ENCODE peak calls at places on chromosomes 12 and 14, in eight cellular contexts. G is AG10803; A is uterus; E is lung; N is heart right ventricle; Q is CD8-positive, alpha-beta T cell; X is SJSA1; T is epithelial cell of proximal tubule. Z is an unnamed sample.

GRCh38 chr12:104460041-104460757 is 3.5 kb downstream of the CHST11 start:
- DNase-seq in X (no peak), E (no peak), G (no peak), N (no peak), Q (no peak), A (no peak), T (no peak), Z (no peak)

GRCh38 chr14:98808494-98809407 is 463.2 kb downstream of the BCL11B start:
- DNase-seq in G (no peak), A (no peak), T (no peak), X (no peak), N (no peak), Q (no peak), E (no peak), Z (no peak)

GRCh38 chr14:102058931-102059330 is 27.9 kb downstream of the HSP90AA1 start:
- DNase-seq in T (no peak), Q (no peak), N (no peak), A (no peak), E (no peak), G (no peak), X (no peak), Z (no peak)

GRCh38 chr14:52124791-52125661 is 56.2 kb upstream of the NID2 start:
- DNase-seq in A (no peak), E (no peak), Q (no peak), X (peak), T (no peak), G (peak), N (peak), Z (peak)

GRCh38 chr14:44163946-44164345 is 343.1 kb downstream of the FSCB start:
- DNase-seq in G (no peak), Q (no peak), A (no peak), X (no peak), N (no peak), T (no peak), E (no peak), Z (no peak)

GRCh38 chr14:91368681-91369416 is 48.8 kb downstream of the CCDC88C start:
- DNase-seq in A (no peak), G (no peak), X (no peak), T (no peak), E (no peak), Q (no peak), N (no peak), Z (no peak)

GRCh38 chr12:53677612-53678133 is 1.8 kb upstream of the ATP5MC2 start:
- DNase-seq in X (no peak), G (peak), A (no peak), T (no peak), N (no peak), Q (no peak), E (no peak), Z (no peak)

GRCh38 chr12:5964913-5965900 is 20.1 kb upstream of the ANO2 start:
- DNase-seq in E (no peak), Q (no peak), N (no peak), A (no peak), X (no peak), T (no peak), G (no peak), Z (no peak)

GRCh38 chr12:49201595-49202295 is 12.9 kb upstream of the TUBA1A start:
- DNase-seq in A (peak), N (peak), T (no peak), E (no peak), X (no peak), Q (no peak), G (peak), Z (peak)

GRCh38 chr12:112381421-112381897 is 772 bp downstream of the HECTD4 start:
- DNase-seq in A (peak), Q (peak), E (no peak), T (no peak), N (peak), G (no peak), X (peak), Z (peak)

GRCh38 chr14:28831126-28831525 is 64.5 kb downstream of the FOXG1 start:
- DNase-seq in Q (no peak), E (no peak), A (no peak), T (no peak), N (no peak), G (no peak), X (no peak), Z (no peak)

GRCh38 chr14:99256483-99256874 is 15.5 kb downstream of the BCL11B start:
- DNase-seq in A (no peak), X (no peak), T (no peak), E (no peak), N (no peak), Q (no peak), G (no peak), Z (no peak)

GRCh38 chr12:49296836-49297694 is 2.1 kb downstream of the PRPH start:
- DNase-seq in E (peak), G (no peak), Q (no peak), A (no peak), T (no peak), N (no peak), X (peak), Z (peak)

GRCh38 chr14:40099316-40099715 is 667.1 kb upstream of the FBXO33 start:
- DNase-seq in A (no peak), T (no peak), X (no peak), Q (no peak), E (no peak), G (no peak), N (no peak), Z (no peak)

GRCh38 chr14:102209224-102209966 is 69.7 kb downstream of the WDR20 start:
- DNase-seq in N (no peak), E (no peak), A (no peak), G (peak), T (peak), Q (no peak), X (no peak), Z (no peak)

GRCh38 chr12:91562476-91562875 is 379.9 kb upstream of the DCN start:
- DNase-seq in X (no peak), Q (no peak), E (no peak), N (no peak), G (peak), A (no peak), T (no peak), Z (peak)

GRCh38 chr12:11906284-11906935 is 164.3 kb upstream of the BCL2L14 start:
- DNase-seq in Q (no peak), N (no peak), E (no peak), X (peak), G (peak), A (no peak), T (no peak), Z (peak)

GRCh38 chr12:38639625-38640024 is 265.8 kb downstream of the CPNE8 start:
- DNase-seq in G (no peak), A (no peak), X (no peak), Q (no peak), E (no peak), T (no peak), N (no peak), Z (no peak)

GRCh38 chr14:23364604-23365352 is at the start of gene EFS:
- DNase-seq in G (peak), A (peak), X (no peak), N (peak), T (no peak), Q (no peak), E (no peak), Z (peak)

GRCh38 chr14:23370221-23370620 is 2.4 kb upstream of the IL25 start:
- DNase-seq in G (no peak), Q (no peak), X (no peak), N (no peak), E (no peak), T (no peak), A (no peak), Z (no peak)

GRCh38 chr14:23364164-23364571 is 804 bp downstream of the EFS start:
- DNase-seq in Q (no peak), E (no peak), G (peak), X (no peak), T (no peak), A (peak), N (no peak), Z (peak)

GRCh38 chr14:23365353-23366162 is 586 bp upstream of the EFS start:
- DNase-seq in G (no peak), T (no peak), A (no peak), Q (no peak), N (no peak), E (no peak), X (no peak), Z (peak)

GRCh38 chr14:23366163-23366921 is 1.4 kb upstream of the EFS start:
- DNase-seq in N (peak), T (no peak), Q (no peak), E (peak), G (peak), X (no peak), A (peak), Z (peak)
- H3K4me3 ChIP-seq in N (peak), T (no peak), Q (no peak), E (peak), G (peak), X (no peak), A (peak), Z (peak)

DNA sequence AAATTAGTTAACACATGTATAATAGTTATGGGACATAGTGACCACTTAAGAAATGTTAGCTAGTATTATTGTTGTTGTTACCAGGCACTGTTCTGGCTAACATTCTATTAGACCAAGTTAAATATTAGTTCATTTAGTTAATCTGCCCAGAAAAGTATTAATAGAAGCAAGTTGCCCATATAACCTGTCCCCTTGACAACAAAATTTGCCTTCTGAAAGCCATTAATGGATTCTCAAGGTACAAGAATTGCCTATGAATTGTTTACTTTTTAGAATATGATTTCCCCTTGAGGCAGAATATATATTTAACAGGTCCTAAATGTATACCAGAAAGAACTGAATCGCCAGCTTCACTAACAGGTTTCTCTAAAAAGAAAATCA is 167.3 kb upstream of the TMCC3 start:
- DNase-seq in T (no peak), X (no peak), Q (no peak), A (no peak), G (no peak), N (no peak), E (no peak), Z (no peak)
- H3K4me3 ChIP-seq in T (no peak), X (no peak), Q (no peak), A (no peak), G (no peak), N (no peak), E (no peak), Z (no peak)

GRCh38 chr12:124607681-124608425 is 40.4 kb upstream of the NCOR2 start:
- DNase-seq in A (no peak), Q (no peak), X (peak), N (no peak), E (no peak), G (no peak), T (no peak), Z (no peak)
- H3K4me3 ChIP-seq in A (no peak), Q (no peak), X (no peak), N (no peak), E (no peak), G (no peak), T (no peak), Z (no peak)

GRCh38 chr12:68474467-68475204 is 136.1 kb upstream of the RAP1B start:
- DNase-seq in E (no peak), Q (no peak), N (no peak), X (no peak), A (no peak), G (no peak), T (no peak), Z (no peak)

GRCh38 chr12:68478516-68479260 is 132.0 kb upstream of the RAP1B start:
- DNase-seq in N (no peak), A (no peak), E (no peak), G (no peak), T (no peak), Q (no peak), X (no peak), Z (no peak)

GRCh38 chr12:68477906-68478305 is 132.8 kb upstream of the RAP1B start:
- DNase-seq in Q (no peak), N (no peak), E (no peak), A (no peak), X (no peak), T (no peak), G (no peak), Z (no peak)

GRCh38 chr12:68477256-68477655 is 133.4 kb upstream of the RAP1B start:
- DNase-seq in A (no peak), X (no peak), E (no peak), Q (no peak), T (no peak), N (no peak), G (peak), Z (no peak)

DNA sequence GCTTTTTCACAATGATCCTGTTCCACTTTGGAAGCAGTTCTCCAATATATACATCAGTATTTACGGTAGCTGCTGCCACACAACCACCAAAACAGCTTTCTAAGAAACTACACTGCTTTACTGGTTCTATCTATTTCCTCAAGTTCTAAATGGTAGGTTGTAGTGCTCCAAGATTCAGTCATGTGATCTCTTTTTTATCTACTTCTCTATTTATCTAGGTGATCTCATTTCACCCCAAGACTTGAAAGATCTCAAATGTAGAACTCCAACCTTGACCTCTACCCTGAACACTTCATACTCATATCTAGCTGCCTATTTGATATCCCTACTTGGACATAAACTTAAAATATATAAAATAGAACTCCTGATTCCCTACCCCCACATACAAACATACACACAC is 133.9 kb upstream of the RAP1B start:
- DNase-seq in Q (no peak), X (no peak), E (no peak), N (no peak), G (no peak), T (no peak), A (no peak), Z (no peak)
- H3K4me3 ChIP-seq in Q (no peak), X (no peak), E (no peak), N (no peak), G (no peak), T (no peak), A (no peak), Z (no peak)

GRCh38 chr12:29066061-29066588 is 83.0 kb upstream of the FAR2 start:
- DNase-seq in N (no peak), Q (no peak), A (no peak), X (peak), T (no peak), G (peak), E (no peak), Z (peak)

GRCh38 chr12:29072631-29073030 is 76.4 kb upstream of the FAR2 start:
- DNase-seq in T (no peak), X (no peak), N (no peak), A (no peak), Q (no peak), E (no peak), G (no peak), Z (peak)

GRCh38 chr12:29073631-29074239 is 75.3 kb upstream of the FAR2 start:
- DNase-seq in N (peak), T (no peak), G (peak), A (no peak), Q (no peak), E (no peak), X (peak), Z (peak)

GRCh38 chr12:29067430-29067829 is 81.6 kb upstream of the FAR2 start:
- DNase-seq in T (no peak), G (no peak), Q (no peak), X (no peak), N (no peak), E (no peak), A (no peak), Z (no peak)

DNA sequence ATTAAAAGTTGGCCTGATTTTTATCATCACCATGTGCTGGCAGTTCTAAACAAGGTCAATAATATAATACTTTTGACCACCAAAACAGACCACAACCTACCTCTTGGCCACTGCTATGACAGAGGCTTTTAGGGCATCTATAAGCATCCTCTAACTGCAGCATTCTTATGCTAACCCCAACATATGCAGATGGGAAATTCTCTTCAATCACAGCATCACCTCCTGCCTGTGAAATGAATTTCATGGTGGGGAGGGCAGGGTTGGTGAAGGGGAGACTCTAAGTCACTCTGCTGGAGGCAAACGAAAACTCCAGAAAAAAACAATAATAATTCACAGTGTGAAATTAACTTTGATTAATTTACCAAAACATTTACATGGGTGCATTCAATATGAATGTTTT is 78.8 kb upstream of the FAR2 start:
- DNase-seq in E (no peak), Q (no peak), N (no peak), T (no peak), G (no peak), A (no peak), X (no peak), Z (no peak)
- H3K4me3 ChIP-seq in E (no peak), Q (no peak), N (no peak), T (no peak), G (no peak), A (no peak), X (no peak), Z (no peak)

GRCh38 chr14:50397461-50398196 is 948 bp upstream of the CDKL1 start:
- DNase-seq in A (peak), X (no peak), T (no peak), Q (no peak), G (peak), N (peak), E (no peak), Z (peak)
- H3K4me3 ChIP-seq in A (peak), X (peak), T (peak), Q (no peak), G (peak), N (peak), E (peak), Z (peak)

GRCh38 chr12:70240677-70241076 is 2.6 kb upstream of the CNOT2 start:
- DNase-seq in Q (no peak), E (no peak), X (no peak), T (no peak), A (no peak), G (no peak), N (no peak), Z (no peak)
- H3K4me3 ChIP-seq in Q (no peak), E (no peak), X (no peak), T (no peak), A (no peak), G (no peak), N (no peak), Z (no peak)

GRCh38 chr14:20680363-20680762 is 4.0 kb upstream of the RNASE4 start:
- DNase-seq in Q (no peak), E (no peak), G (no peak), N (no peak), T (no peak), A (no peak), X (no peak), Z (no peak)
- H3K4me3 ChIP-seq in Q (no peak), E (no peak), G (no peak), N (peak), T (peak), A (no peak), X (no peak), Z (no peak)